ENCODE peak calls at places on chromosomes 13 and 19, in seven cellular contexts. One of them, this sample, is unnamed.

GRCh38 chr13:99916366-99917103 is 55.0 kb downstream of the ZIC5 start:
- DNase-seq in amniotic epithelial cell: peak
- DNase-seq in NCI-H1436: peak
- DNase-seq in GM12864: peak
- DNase-seq in HFFc6: peak
- DNase-seq in ELF-1: peak
- DNase-seq in stimulated activated CD4-positive, alpha-beta T cell treated with anti-CD3 and anti-CD28 coated beads, Interleukin-1b, Interleukin-23, amount 100 ng/mL, for 24 hours: no peak
- DNase-seq in this sample: no peak

GRCh38 chr19:44990459-44990858 is 10.8 kb upstream of the RELB start:
- DNase-seq in amniotic epithelial cell: no peak
- DNase-seq in NCI-H1436: no peak
- DNase-seq in GM12864: no peak
- DNase-seq in HFFc6: no peak
- DNase-seq in ELF-1: no peak
- DNase-seq in stimulated activated CD4-positive, alpha-beta T cell treated with anti-CD3 and anti-CD28 coated beads, Interleukin-1b, Interleukin-23, amount 100 ng/mL, for 24 hours: no peak
- DNase-seq in this sample: no peak

GRCh38 chr19:30132312-30133075 is 190.5 kb downstream of the URI1 start:
- DNase-seq in amniotic epithelial cell: no peak
- DNase-seq in NCI-H1436: no peak
- DNase-seq in GM12864: no peak
- DNase-seq in HFFc6: no peak
- DNase-seq in ELF-1: peak
- DNase-seq in stimulated activated CD4-positive, alpha-beta T cell treated with anti-CD3 and anti-CD28 coated beads, Interleukin-1b, Interleukin-23, amount 100 ng/mL, for 24 hours: no peak
- DNase-seq in this sample: no peak

GRCh38 chr13:60759499-60759898 is 362.5 kb downstream of the TDRD3 start:
- DNase-seq in amniotic epithelial cell: no peak
- DNase-seq in NCI-H1436: no peak
- DNase-seq in GM12864: no peak
- DNase-seq in HFFc6: no peak
- DNase-seq in ELF-1: peak
- DNase-seq in stimulated activated CD4-positive, alpha-beta T cell treated with anti-CD3 and anti-CD28 coated beads, Interleukin-1b, Interleukin-23, amount 100 ng/mL, for 24 hours: no peak
- DNase-seq in this sample: no peak

GRCh38 chr13:99199541-99200432 is 867 bp upstream of the UBAC2 start:
- DNase-seq in amniotic epithelial cell: peak
- DNase-seq in NCI-H1436: no peak
- DNase-seq in GM12864: no peak
- DNase-seq in HFFc6: no peak
- DNase-seq in ELF-1: no peak
- DNase-seq in stimulated activated CD4-positive, alpha-beta T cell treated with anti-CD3 and anti-CD28 coated beads, Interleukin-1b, Interleukin-23, amount 100 ng/mL, for 24 hours: no peak
- DNase-seq in this sample: no peak

GRCh38 chr19:37867831-37868230 is 38.6 kb downstream of the WDR87 start:
- DNase-seq in amniotic epithelial cell: peak
- DNase-seq in NCI-H1436: no peak
- DNase-seq in GM12864: no peak
- DNase-seq in HFFc6: no peak
- DNase-seq in ELF-1: no peak
- DNase-seq in stimulated activated CD4-positive, alpha-beta T cell treated with anti-CD3 and anti-CD28 coated beads, Interleukin-1b, Interleukin-23, amount 100 ng/mL, for 24 hours: no peak
- DNase-seq in this sample: no peak

GRCh38 chr13:31587696-31588266 is 151.5 kb upstream of the RXFP2 start:
- DNase-seq in amniotic epithelial cell: peak
- DNase-seq in NCI-H1436: no peak
- DNase-seq in GM12864: no peak
- DNase-seq in HFFc6: no peak
- DNase-seq in ELF-1: no peak
- DNase-seq in stimulated activated CD4-positive, alpha-beta T cell treated with anti-CD3 and anti-CD28 coated beads, Interleukin-1b, Interleukin-23, amount 100 ng/mL, for 24 hours: no peak
- DNase-seq in this sample: no peak

GRCh38 chr19:43639507-43640423 is at the start of gene CADM4:
- DNase-seq in amniotic epithelial cell: no peak
- DNase-seq in NCI-H1436: peak
- DNase-seq in GM12864: no peak
- DNase-seq in HFFc6: no peak
- DNase-seq in ELF-1: no peak
- DNase-seq in stimulated activated CD4-positive, alpha-beta T cell treated with anti-CD3 and anti-CD28 coated beads, Interleukin-1b, Interleukin-23, amount 100 ng/mL, for 24 hours: no peak
- DNase-seq in this sample: peak

GRCh38 chr13:20940083-20940482 is 37.5 kb upstream of the XPO4 start:
- DNase-seq in amniotic epithelial cell: peak
- DNase-seq in NCI-H1436: no peak
- DNase-seq in GM12864: no peak
- DNase-seq in HFFc6: peak
- DNase-seq in ELF-1: no peak
- DNase-seq in stimulated activated CD4-positive, alpha-beta T cell treated with anti-CD3 and anti-CD28 coated beads, Interleukin-1b, Interleukin-23, amount 100 ng/mL, for 24 hours: no peak
- DNase-seq in this sample: no peak